ENCODE peak calls at places on chromosomes 5 and 9, in four cellular contexts. One of them, this sample, is unnamed.

GRCh38 chr9:14136047-14136446 is 177.9 kb downstream of the NFIB start:
- DNase-seq in globus pallidus: no peak
- DNase-seq in stimulated activated CD4-positive, alpha-beta T cell treated with anti-CD3 and anti-CD28 coated beads, Interleukin-12 subunit alpha, Interleukin-12 subunit beta, amount 100 ng/mL, for 48 hours: no peak
- DNase-seq in GM19239: no peak
- DNase-seq in this sample: no peak

GRCh38 chr9:136823136-136824046 is 15.6 kb downstream of the RABL6 start:
- DNase-seq in globus pallidus: no peak
- DNase-seq in GM19239: no peak
- DNase-seq in stimulated activated CD4-positive, alpha-beta T cell treated with anti-CD3 and anti-CD28 coated beads, Interleukin-12 subunit alpha, Interleukin-12 subunit beta, amount 100 ng/mL, for 48 hours: no peak
- DNase-seq in this sample: no peak

GRCh38 chr5:107949688-107950341 is 279.1 kb upstream of the EFNA5 start:
- DNase-seq in stimulated activated CD4-positive, alpha-beta T cell treated with anti-CD3 and anti-CD28 coated beads, Interleukin-12 subunit alpha, Interleukin-12 subunit beta, amount 100 ng/mL, for 48 hours: no peak
- DNase-seq in GM19239: no peak
- DNase-seq in globus pallidus: no peak
- DNase-seq in this sample: no peak

GRCh38 chr5:103808464-103809106 is 246.0 kb upstream of the NUDT12 start:
- DNase-seq in globus pallidus: peak; percentile 72
- DNase-seq in GM19239: no peak
- DNase-seq in stimulated activated CD4-positive, alpha-beta T cell treated with anti-CD3 and anti-CD28 coated beads, Interleukin-12 subunit alpha, Interleukin-12 subunit beta, amount 100 ng/mL, for 48 hours: no peak
- DNase-seq in this sample: no peak

GRCh38 chr5:107696071-107696470 is 25.3 kb upstream of the EFNA5 start:
- DNase-seq in globus pallidus: no peak
- DNase-seq in GM19239: no peak
- DNase-seq in stimulated activated CD4-positive, alpha-beta T cell treated with anti-CD3 and anti-CD28 coated beads, Interleukin-12 subunit alpha, Interleukin-12 subunit beta, amount 100 ng/mL, for 48 hours: no peak
- DNase-seq in this sample: no peak

GRCh38 chr5:76716456-76717157 is 681 bp downstream of the F2R start:
- DNase-seq in globus pallidus: no peak
- DNase-seq in GM19239: no peak
- DNase-seq in stimulated activated CD4-positive, alpha-beta T cell treated with anti-CD3 and anti-CD28 coated beads, Interleukin-12 subunit alpha, Interleukin-12 subunit beta, amount 100 ng/mL, for 48 hours: no peak
- DNase-seq in this sample: no peak

GRCh38 chr9:108672475-108673065 is 183.2 kb downstream of the ACTL7B start:
- DNase-seq in globus pallidus: no peak
- DNase-seq in GM19239: no peak
- DNase-seq in stimulated activated CD4-positive, alpha-beta T cell treated with anti-CD3 and anti-CD28 coated beads, Interleukin-12 subunit alpha, Interleukin-12 subunit beta, amount 100 ng/mL, for 48 hours: no peak
- DNase-seq in this sample: no peak

GRCh38 chr5:157511656-157512644 is 51.9 kb downstream of the NIPAL4 start:
- DNase-seq in globus pallidus: peak; percentile 65
- DNase-seq in stimulated activated CD4-positive, alpha-beta T cell treated with anti-CD3 and anti-CD28 coated beads, Interleukin-12 subunit alpha, Interleukin-12 subunit beta, amount 100 ng/mL, for 48 hours: peak; percentile 26
- DNase-seq in GM19239: no peak
- DNase-seq in this sample: no peak

GRCh38 chr9:37963936-37964739 is 60.2 kb upstream of the SLC25A51 start:
- DNase-seq in stimulated activated CD4-positive, alpha-beta T cell treated with anti-CD3 and anti-CD28 coated beads, Interleukin-12 subunit alpha, Interleukin-12 subunit beta, amount 100 ng/mL, for 48 hours: no peak
- DNase-seq in GM19239: no peak
- DNase-seq in globus pallidus: peak; percentile 95
- DNase-seq in this sample: no peak

GRCh38 chr9:98833090-98833956 is 25.9 kb downstream of the GALNT12 start:
- DNase-seq in stimulated activated CD4-positive, alpha-beta T cell treated with anti-CD3 and anti-CD28 coated beads, Interleukin-12 subunit alpha, Interleukin-12 subunit beta, amount 100 ng/mL, for 48 hours: no peak
- DNase-seq in GM19239: no peak
- DNase-seq in globus pallidus: no peak
- DNase-seq in this sample: no peak

GRCh38 chr9:85142461-85143401 is 473.2 kb downstream of the NTRK2 start:
- DNase-seq in globus pallidus: peak; percentile 66
- DNase-seq in GM19239: peak; percentile 9
- DNase-seq in stimulated activated CD4-positive, alpha-beta T cell treated with anti-CD3 and anti-CD28 coated beads, Interleukin-12 subunit alpha, Interleukin-12 subunit beta, amount 100 ng/mL, for 48 hours: no peak
- DNase-seq in this sample: no peak

GRCh38 chr9:3863114-3863528 is 337.3 kb upstream of the RFX3 start:
- DNase-seq in globus pallidus: peak; percentile 31
- DNase-seq in GM19239: no peak
- DNase-seq in stimulated activated CD4-positive, alpha-beta T cell treated with anti-CD3 and anti-CD28 coated beads, Interleukin-12 subunit alpha, Interleukin-12 subunit beta, amount 100 ng/mL, for 48 hours: no peak
- DNase-seq in this sample: no peak

GRCh38 chr5:66908230-66908629 is 288.4 kb downstream of the CD180 start:
- DNase-seq in GM19239: no peak
- DNase-seq in globus pallidus: no peak
- DNase-seq in stimulated activated CD4-positive, alpha-beta T cell treated with anti-CD3 and anti-CD28 coated beads, Interleukin-12 subunit alpha, Interleukin-12 subunit beta, amount 100 ng/mL, for 48 hours: no peak
- DNase-seq in this sample: no peak

GRCh38 chr5:135141303-135142268 is 107.6 kb upstream of the PITX1 start:
- DNase-seq in globus pallidus: no peak
- DNase-seq in stimulated activated CD4-positive, alpha-beta T cell treated with anti-CD3 and anti-CD28 coated beads, Interleukin-12 subunit alpha, Interleukin-12 subunit beta, amount 100 ng/mL, for 48 hours: no peak
- DNase-seq in GM19239: no peak
- DNase-seq in this sample: no peak

GRCh38 chr5:159928122-159928960 is 12.1 kb downstream of the ADRA1B start:
- DNase-seq in globus pallidus: no peak
- DNase-seq in stimulated activated CD4-positive, alpha-beta T cell treated with anti-CD3 and anti-CD28 coated beads, Interleukin-12 subunit alpha, Interleukin-12 subunit beta, amount 100 ng/mL, for 48 hours: no peak
- DNase-seq in GM19239: no peak
- DNase-seq in this sample: no peak

GRCh38 chr5:139415221-139415861 is 11.5 kb upstream of the SPATA24 start:
- DNase-seq in GM19239: no peak
- DNase-seq in globus pallidus: peak; percentile 95
- DNase-seq in stimulated activated CD4-positive, alpha-beta T cell treated with anti-CD3 and anti-CD28 coated beads, Interleukin-12 subunit alpha, Interleukin-12 subunit beta, amount 100 ng/mL, for 48 hours: no peak
- DNase-seq in this sample: no peak

GRCh38 chr9:99457981-99458380 is 235.9 kb downstream of the SEC61B start:
- DNase-seq in globus pallidus: no peak
- DNase-seq in GM19239: no peak
- DNase-seq in stimulated activated CD4-positive, alpha-beta T cell treated with anti-CD3 and anti-CD28 coated beads, Interleukin-12 subunit alpha, Interleukin-12 subunit beta, amount 100 ng/mL, for 48 hours: no peak
- DNase-seq in this sample: no peak

GRCh38 chr5:152505442-152506042 is 100.5 kb upstream of the NMUR2 start:
- DNase-seq in stimulated activated CD4-positive, alpha-beta T cell treated with anti-CD3 and anti-CD28 coated beads, Interleukin-12 subunit alpha, Interleukin-12 subunit beta, amount 100 ng/mL, for 48 hours: no peak
- DNase-seq in globus pallidus: peak; percentile 81
- DNase-seq in GM19239: peak; percentile 8
- DNase-seq in this sample: no peak

GRCh38 chr5:80181618-80182211 is 74.1 kb downstream of the SERINC5 start:
- DNase-seq in stimulated activated CD4-positive, alpha-beta T cell treated with anti-CD3 and anti-CD28 coated beads, Interleukin-12 subunit alpha, Interleukin-12 subunit beta, amount 100 ng/mL, for 48 hours: no peak
- DNase-seq in globus pallidus: no peak
- DNase-seq in GM19239: no peak
- DNase-seq in this sample: no peak

GRCh38 chr9:94928271-94928670 is 201.8 kb downstream of the AOPEP start:
- DNase-seq in stimulated activated CD4-positive, alpha-beta T cell treated with anti-CD3 and anti-CD28 coated beads, Interleukin-12 subunit alpha, Interleukin-12 subunit beta, amount 100 ng/mL, for 48 hours: no peak
- DNase-seq in GM19239: no peak
- DNase-seq in globus pallidus: no peak
- DNase-seq in this sample: no peak